ENCODE peak calls at places on chromosomes 12 and 14, in four cellular contexts. One of them, this sample, is unnamed.

GRCh38 chr14:89030921-89031320 is 206.5 kb downstream of the TTC8 start:
- DNase-seq in NCI-H1105 treated with DMSO at 0.1 percent for 48 hours: no peak
- DNase-seq in dermis microvascular lymphatic vessel endothelial cell: no peak
- DNase-seq in ELF-1: no peak
- DNase-seq in this sample: no peak

GRCh38 chr14:56284641-56285040 is 166.4 kb downstream of the PELI2 start:
- DNase-seq in dermis microvascular lymphatic vessel endothelial cell: no peak
- DNase-seq in ELF-1: no peak
- DNase-seq in NCI-H1105 treated with DMSO at 0.1 percent for 48 hours: no peak
- DNase-seq in this sample: no peak

GRCh38 chr14:36805116-36805515 is 143.5 kb downstream of the PAX9 start:
- DNase-seq in ELF-1: peak
- DNase-seq in NCI-H1105 treated with DMSO at 0.1 percent for 48 hours: no peak
- DNase-seq in dermis microvascular lymphatic vessel endothelial cell: no peak
- DNase-seq in this sample: no peak

GRCh38 chr14:90495357-90496276 is 98.8 kb downstream of the CALM1 start:
- DNase-seq in dermis microvascular lymphatic vessel endothelial cell: peak
- DNase-seq in NCI-H1105 treated with DMSO at 0.1 percent for 48 hours: no peak
- DNase-seq in ELF-1: peak
- DNase-seq in this sample: peak

GRCh38 chr12:76890407-76891143 is 11.8 kb upstream of the CSRP2 start:
- DNase-seq in ELF-1: no peak
- DNase-seq in dermis microvascular lymphatic vessel endothelial cell: no peak
- DNase-seq in NCI-H1105 treated with DMSO at 0.1 percent for 48 hours: no peak
- DNase-seq in this sample: no peak

GRCh38 chr12:29744365-29744764 is 39.4 kb downstream of the TMTC1 start:
- DNase-seq in ELF-1: no peak
- DNase-seq in NCI-H1105 treated with DMSO at 0.1 percent for 48 hours: no peak
- DNase-seq in dermis microvascular lymphatic vessel endothelial cell: no peak
- DNase-seq in this sample: no peak

GRCh38 chr14:81256289-81256960 is 35.7 kb upstream of the GTF2A1 start:
- DNase-seq in NCI-H1105 treated with DMSO at 0.1 percent for 48 hours: no peak
- DNase-seq in dermis microvascular lymphatic vessel endothelial cell: no peak
- DNase-seq in ELF-1: no peak
- DNase-seq in this sample: no peak

GRCh38 chr14:33900706-33901105 is 50.2 kb downstream of the EGLN3 start:
- DNase-seq in dermis microvascular lymphatic vessel endothelial cell: no peak
- DNase-seq in ELF-1: no peak
- DNase-seq in NCI-H1105 treated with DMSO at 0.1 percent for 48 hours: no peak
- DNase-seq in this sample: no peak

GRCh38 chr14:74509587-74510210 is 16.1 kb downstream of the ISCA2 start:
- DNase-seq in dermis microvascular lymphatic vessel endothelial cell: no peak
- DNase-seq in ELF-1: no peak
- DNase-seq in NCI-H1105 treated with DMSO at 0.1 percent for 48 hours: no peak
- DNase-seq in this sample: no peak

GRCh38 chr12:127161466-127161865 is 1105.5 kb upstream of the TMEM132C start:
- DNase-seq in NCI-H1105 treated with DMSO at 0.1 percent for 48 hours: no peak
- DNase-seq in dermis microvascular lymphatic vessel endothelial cell: no peak
- DNase-seq in ELF-1: no peak
- DNase-seq in this sample: no peak

GRCh38 chr12:116582610-116583009 is 23.4 kb downstream of the MAP1LC3B2 start:
- DNase-seq in ELF-1: no peak
- DNase-seq in NCI-H1105 treated with DMSO at 0.1 percent for 48 hours: no peak
- DNase-seq in dermis microvascular lymphatic vessel endothelial cell: no peak
- DNase-seq in this sample: no peak

GRCh38 chr14:19823765-19824164 is 20.2 kb downstream of the OR4N2 start:
- DNase-seq in NCI-H1105 treated with DMSO at 0.1 percent for 48 hours: no peak
- DNase-seq in dermis microvascular lymphatic vessel endothelial cell: no peak
- DNase-seq in ELF-1: no peak
- DNase-seq in this sample: no peak

GRCh38 chr14:74620497-74620921 is 8.5 kb upstream of the LTBP2 start:
- DNase-seq in NCI-H1105 treated with DMSO at 0.1 percent for 48 hours: no peak
- DNase-seq in ELF-1: peak
- DNase-seq in dermis microvascular lymphatic vessel endothelial cell: peak
- DNase-seq in this sample: peak

GRCh38 chr12:10218021-10218420 is 5.3 kb downstream of the GABARAPL1 start:
- DNase-seq in ELF-1: no peak
- DNase-seq in dermis microvascular lymphatic vessel endothelial cell: no peak
- DNase-seq in NCI-H1105 treated with DMSO at 0.1 percent for 48 hours: no peak
- DNase-seq in this sample: no peak

This sample was measured in lung microvascular endothelial cell.